ENCODE peak calls at places on chromosomes 16 and 17, in six cellular contexts. One of them, this sample, is unnamed.

GRCh38 chr16:23318639-23319038 is 16.5 kb downstream of the SCNN1B start:
- DNase-seq in heart right ventricle: no peak
- DNase-seq in tibial artery: peak; percentile 21
- DNase-seq in SK-N-SH: no peak
- DNase-seq in psoas muscle: no peak
- DNase-seq in PC-3: no peak
- DNase-seq in this sample: no peak

GRCh38 chr17:35254107-35254802 is 11.4 kb downstream of the SLFN5 start:
- DNase-seq in heart right ventricle: no peak
- DNase-seq in tibial artery: peak; percentile 82
- DNase-seq in SK-N-SH: no peak
- DNase-seq in psoas muscle: peak; percentile 36
- DNase-seq in PC-3: peak; percentile 92
- DNase-seq in this sample: peak; percentile 44

GRCh38 chr16:2083409-2083808 is 35.6 kb downstream of the TSC2 start:
- DNase-seq in heart right ventricle: no peak
- DNase-seq in tibial artery: no peak
- DNase-seq in SK-N-SH: no peak
- DNase-seq in psoas muscle: no peak
- DNase-seq in PC-3: no peak
- DNase-seq in this sample: no peak

GRCh38 chr16:79492036-79492435 is 108.5 kb downstream of the MAF start:
- DNase-seq in heart right ventricle: no peak
- DNase-seq in tibial artery: no peak
- DNase-seq in SK-N-SH: no peak
- DNase-seq in psoas muscle: no peak
- DNase-seq in PC-3: no peak
- DNase-seq in this sample: no peak

GRCh38 chr17:39404542-39405378 is 3.3 kb upstream of the FBXL20 start:
- DNase-seq in heart right ventricle: no peak
- DNase-seq in tibial artery: no peak
- DNase-seq in SK-N-SH: no peak
- DNase-seq in psoas muscle: no peak
- DNase-seq in PC-3: peak; percentile 73
- DNase-seq in this sample: no peak

GRCh38 chr16:20726661-20727060 is 15.0 kb downstream of the THUMPD1 start:
- DNase-seq in heart right ventricle: no peak
- DNase-seq in tibial artery: no peak
- DNase-seq in SK-N-SH: no peak
- DNase-seq in psoas muscle: no peak
- DNase-seq in PC-3: no peak
- DNase-seq in this sample: no peak

GRCh38 chr16:49463529-49463928 is 89.9 kb downstream of the C16orf78 start:
- DNase-seq in heart right ventricle: no peak
- DNase-seq in tibial artery: peak; percentile 43
- DNase-seq in SK-N-SH: no peak
- DNase-seq in psoas muscle: no peak
- DNase-seq in PC-3: no peak
- DNase-seq in this sample: no peak

GRCh38 chr16:55369151-55369550 is 45.1 kb downstream of the IRX6 start:
- DNase-seq in heart right ventricle: no peak
- DNase-seq in tibial artery: no peak
- DNase-seq in SK-N-SH: no peak
- DNase-seq in psoas muscle: no peak
- DNase-seq in PC-3: no peak
- DNase-seq in this sample: no peak

GRCh38 chr17:4116516-4116915 is 26.3 kb downstream of the ZZEF1 start:
- DNase-seq in heart right ventricle: no peak
- DNase-seq in tibial artery: no peak
- DNase-seq in SK-N-SH: no peak
- DNase-seq in psoas muscle: no peak
- DNase-seq in PC-3: no peak
- DNase-seq in this sample: no peak

GRCh38 chr16:180101-180920 is at the start of gene HBQ1:
- DNase-seq in heart right ventricle: peak; percentile 24
- DNase-seq in tibial artery: no peak
- DNase-seq in SK-N-SH: peak; percentile 97
- DNase-seq in psoas muscle: peak; percentile 17
- DNase-seq in PC-3: no peak
- DNase-seq in this sample: no peak

GRCh38 chr17:806346-807145 is 24.4 kb downstream of the MRM3 start:
- DNase-seq in heart right ventricle: no peak
- DNase-seq in tibial artery: no peak
- DNase-seq in SK-N-SH: no peak
- DNase-seq in psoas muscle: no peak
- DNase-seq in PC-3: no peak
- DNase-seq in this sample: peak; percentile 7

GRCh38 chr17:66855204-66855603 is 20.3 kb downstream of the CACNG5 start:
- DNase-seq in heart right ventricle: no peak
- DNase-seq in tibial artery: no peak
- DNase-seq in SK-N-SH: no peak
- DNase-seq in psoas muscle: no peak
- DNase-seq in PC-3: peak; percentile 63
- DNase-seq in this sample: no peak

GRCh38 chr16:86723699-86724098 is 145.3 kb downstream of the FOXL1 start:
- DNase-seq in heart right ventricle: no peak
- DNase-seq in tibial artery: no peak
- DNase-seq in SK-N-SH: no peak
- DNase-seq in psoas muscle: no peak
- DNase-seq in PC-3: no peak
- DNase-seq in this sample: no peak

GRCh38 chr16:68752602-68753001 is 15.5 kb downstream of the CDH1 start:
- DNase-seq in heart right ventricle: no peak
- DNase-seq in tibial artery: no peak
- DNase-seq in SK-N-SH: no peak
- DNase-seq in psoas muscle: no peak
- DNase-seq in PC-3: no peak
- DNase-seq in this sample: no peak

GRCh38 chr17:44345497-44346026 is 460 bp downstream of the GRN start:
- DNase-seq in heart right ventricle: no peak
- DNase-seq in tibial artery: no peak
- DNase-seq in SK-N-SH: peak; percentile 81
- DNase-seq in psoas muscle: no peak
- DNase-seq in PC-3: peak; percentile 77
- DNase-seq in this sample: peak; percentile 56

GRCh38 chr17:47224971-47225370 is 15.8 kb downstream of the MYL4 start:
- DNase-seq in heart right ventricle: no peak
- DNase-seq in tibial artery: no peak
- DNase-seq in SK-N-SH: no peak
- DNase-seq in psoas muscle: no peak
- DNase-seq in PC-3: peak; percentile 16
- DNase-seq in this sample: no peak

DNA sequence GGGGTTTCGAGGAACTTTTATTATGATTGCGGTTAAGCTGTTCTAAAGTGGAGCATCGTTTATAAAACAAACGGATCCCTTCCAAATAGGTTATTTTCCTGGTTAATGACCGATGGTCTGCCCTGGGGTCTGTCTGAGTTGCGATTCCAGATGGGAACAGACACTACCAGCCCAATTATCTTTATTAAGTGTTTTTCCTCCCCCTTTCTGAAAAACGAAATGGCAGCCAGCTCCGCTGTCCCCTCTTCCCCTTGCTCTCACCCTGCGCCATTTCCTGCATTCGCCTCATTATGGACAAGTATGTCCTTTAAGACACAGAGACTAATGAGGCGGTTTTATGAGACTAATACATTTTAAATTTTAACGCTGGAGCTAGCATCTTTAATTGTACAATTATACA is 76.2 kb upstream of the IRX3 start:
- DNase-seq in heart right ventricle: no peak
- DNase-seq in tibial artery: no peak
- DNase-seq in SK-N-SH: peak; percentile 52
- DNase-seq in psoas muscle: no peak
- DNase-seq in PC-3: no peak
- DNase-seq in this sample: no peak
- TF ChIP-seq CTCF in heart right ventricle: no peak
- TF ChIP-seq CTCF in tibial artery: no peak
- TF ChIP-seq CTCF in SK-N-SH: no peak
- TF ChIP-seq CTCF in psoas muscle: no peak
- TF ChIP-seq CTCF in PC-3: no peak
- TF ChIP-seq CTCF in this sample: no peak

GRCh38 chr16:3788711-3789374 is 71.5 kb upstream of the TRAP1 start:
- DNase-seq in heart right ventricle: no peak
- DNase-seq in tibial artery: no peak
- DNase-seq in SK-N-SH: no peak
- DNase-seq in psoas muscle: no peak
- DNase-seq in PC-3: no peak
- DNase-seq in this sample: no peak
- H3K4me3 ChIP-seq in heart right ventricle: no peak overlapping the region
- H3K4me3 ChIP-seq in tibial artery: no peak overlapping the region
- H3K4me3 ChIP-seq in SK-N-SH: no peak overlapping the region
- H3K4me3 ChIP-seq in psoas muscle: no peak overlapping the region
- H3K4me3 ChIP-seq in PC-3: no peak overlapping the region
- H3K4me3 ChIP-seq in this sample: no peak overlapping the region

DNA sequence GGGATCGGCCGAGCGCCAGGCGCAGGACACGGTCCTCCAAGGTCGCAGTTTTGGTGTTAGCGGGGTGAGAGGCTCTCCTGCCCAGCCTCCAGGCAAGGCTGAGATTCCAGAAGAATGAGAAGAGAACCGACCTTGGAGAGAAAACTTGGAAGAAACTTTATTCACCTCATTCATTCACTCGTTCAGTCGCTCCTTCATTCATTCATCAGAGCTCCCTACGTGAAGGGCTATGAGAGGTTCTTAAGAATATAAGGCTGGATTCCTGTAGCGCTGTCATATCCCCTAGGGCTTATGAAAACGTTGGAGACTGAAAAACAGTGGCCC is 991 bp upstream of the MYH10 start:
- DNase-seq in heart right ventricle: no peak
- DNase-seq in tibial artery: no peak
- DNase-seq in SK-N-SH: no peak
- DNase-seq in psoas muscle: no peak
- DNase-seq in PC-3: no peak
- DNase-seq in this sample: no peak
- TF ChIP-seq CTCF in heart right ventricle: peak; percentile 1
- TF ChIP-seq CTCF in tibial artery: peak; percentile 12
- TF ChIP-seq CTCF in SK-N-SH: no peak
- TF ChIP-seq CTCF in psoas muscle: no peak
- TF ChIP-seq CTCF in PC-3: no peak
- TF ChIP-seq CTCF in this sample: no peak

DNA sequence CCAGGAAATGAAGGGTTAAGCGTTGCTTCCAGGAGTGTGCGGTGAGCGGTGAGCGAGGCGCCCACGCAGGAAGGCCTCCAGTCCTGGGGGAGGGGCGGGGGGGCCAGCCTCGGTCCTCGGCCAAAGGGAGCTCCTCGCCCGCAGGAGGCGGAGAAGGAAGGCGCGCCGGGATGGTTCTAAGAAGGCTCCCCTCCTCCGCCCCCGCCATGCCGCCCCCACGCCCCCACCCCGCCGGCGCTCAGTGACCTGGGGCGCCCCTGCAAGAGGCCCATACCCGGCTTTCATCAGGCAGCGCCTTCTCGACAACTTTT is 2.2 kb downstream of the RBFOX3 start:
- DNase-seq in heart right ventricle: no peak
- DNase-seq in tibial artery: no peak
- DNase-seq in SK-N-SH: no peak
- DNase-seq in psoas muscle: no peak
- DNase-seq in PC-3: no peak
- DNase-seq in this sample: no peak
- H3K4me3 ChIP-seq in heart right ventricle: no peak overlapping the region
- H3K4me3 ChIP-seq in tibial artery: no peak overlapping the region
- H3K4me3 ChIP-seq in SK-N-SH: no peak overlapping the region
- H3K4me3 ChIP-seq in psoas muscle: no peak overlapping the region
- H3K4me3 ChIP-seq in PC-3: no peak overlapping the region
- H3K4me3 ChIP-seq in this sample: no peak overlapping the region

GRCh38 chr17:11780621-11781020 is 182.4 kb downstream of the DNAH9 start:
- DNase-seq in heart right ventricle: no peak
- DNase-seq in tibial artery: no peak
- DNase-seq in SK-N-SH: no peak
- DNase-seq in psoas muscle: no peak
- DNase-seq in PC-3: no peak
- DNase-seq in this sample: no peak

GRCh38 chr17:11779906-11780305 is 181.6 kb downstream of the DNAH9 start:
- DNase-seq in heart right ventricle: no peak
- DNase-seq in tibial artery: no peak
- DNase-seq in SK-N-SH: no peak
- DNase-seq in psoas muscle: no peak
- DNase-seq in PC-3: no peak
- DNase-seq in this sample: no peak
- TF ChIP-seq CTCF in heart right ventricle: no peak
- TF ChIP-seq CTCF in tibial artery: no peak
- TF ChIP-seq CTCF in SK-N-SH: no peak
- TF ChIP-seq CTCF in psoas muscle: no peak
- TF ChIP-seq CTCF in PC-3: no peak
- TF ChIP-seq CTCF in this sample: no peak

GRCh38 chr17:50192873-50193274 is 8.6 kb downstream of the COL1A1 start:
- DNase-seq in heart right ventricle: no peak
- DNase-seq in tibial artery: no peak
- DNase-seq in SK-N-SH: no peak
- DNase-seq in psoas muscle: no peak
- DNase-seq in PC-3: no peak
- DNase-seq in this sample: no peak

GRCh38 chr17:50196826-50197225 is 4.6 kb downstream of the COL1A1 start:
- DNase-seq in heart right ventricle: no peak
- DNase-seq in tibial artery: peak; percentile 84
- DNase-seq in SK-N-SH: no peak
- DNase-seq in psoas muscle: peak; percentile 49
- DNase-seq in PC-3: no peak
- DNase-seq in this sample: no peak

GRCh38 chr17:50195196-50195865 is 6.1 kb downstream of the COL1A1 start:
- DNase-seq in heart right ventricle: no peak
- DNase-seq in tibial artery: peak; percentile 74
- DNase-seq in SK-N-SH: no peak
- DNase-seq in psoas muscle: no peak
- DNase-seq in PC-3: no peak
- DNase-seq in this sample: peak; percentile 28

GRCh38 chr17:50196036-50196435 is 5.4 kb downstream of the COL1A1 start:
- DNase-seq in heart right ventricle: no peak
- DNase-seq in tibial artery: peak; percentile 68
- DNase-seq in SK-N-SH: no peak
- DNase-seq in psoas muscle: no peak
- DNase-seq in PC-3: no peak
- DNase-seq in this sample: no peak

GRCh38 chr17:50194441-50195195 is 6.8 kb downstream of the COL1A1 start:
- DNase-seq in heart right ventricle: no peak
- DNase-seq in tibial artery: no peak
- DNase-seq in SK-N-SH: no peak
- DNase-seq in psoas muscle: no peak
- DNase-seq in PC-3: no peak
- DNase-seq in this sample: no peak
- H3K4me3 ChIP-seq in heart right ventricle: no peak overlapping the region
- H3K4me3 ChIP-seq in tibial artery: no peak overlapping the region
- H3K4me3 ChIP-seq in SK-N-SH: no peak overlapping the region
- H3K4me3 ChIP-seq in psoas muscle: no peak overlapping the region
- H3K4me3 ChIP-seq in PC-3: no peak overlapping the region
- H3K4me3 ChIP-seq in this sample: no peak overlapping the region